ENCODE peak calls at places on chromosomes 11 and 22, in nine cellular contexts. I, F, J, E, X, H, P, U and R are unnamed samples.

GRCh38 chr11:80855975-80856524 is 1415.2 kb upstream of the TENM4 start:
- DNase-seq in I (no peak), X (no peak), F (no peak), P (no peak), H (no peak), J (no peak), E (no peak), U (no peak), R (no peak)

GRCh38 chr11:47426062-47426956 is at the start of gene PSMC3:
- DNase-seq in P (peak), J (peak), I (peak), H (peak), U (peak), X (peak), F (peak), E (peak), R (peak)

GRCh38 chr11:702731-703461 is 3.1 kb upstream of the EPS8L2 start:
- DNase-seq in P (no peak), E (no peak), F (no peak), X (peak), U (no peak), J (no peak), H (peak), I (no peak), R (peak)

GRCh38 chr11:73995247-73995646 is 12.6 kb upstream of the UCP2 start:
- DNase-seq in H (no peak), F (no peak), U (peak), P (no peak), E (no peak), X (no peak), J (no peak), I (no peak), R (no peak)

GRCh38 chr22:23531283-23531921 is 48.7 kb downstream of the IGLL1 start:
- DNase-seq in X (peak), P (no peak), I (no peak), U (no peak), F (peak), H (no peak), J (no peak), E (peak), R (peak)

GRCh38 chr11:100205926-100206325 is 481.2 kb upstream of the ARHGAP42 start:
- DNase-seq in X (no peak), J (no peak), I (no peak), U (no peak), H (no peak), E (no peak), F (no peak), P (no peak), R (no peak)

GRCh38 chr11:14638561-14638960 is 5.0 kb upstream of the PDE3B start:
- DNase-seq in X (no peak), H (no peak), E (no peak), U (no peak), F (no peak), P (no peak), I (no peak), J (no peak), R (no peak)

GRCh38 chr11:843818-844692 is 1.4 kb downstream of the TSPAN4 start:
- DNase-seq in F (peak), P (peak), J (peak), U (peak), H (peak), X (peak), I (peak), E (peak), R (peak)

GRCh38 chr22:11627798-11628650 is 3900.0 kb upstream of the OR11H1 start:
- DNase-seq in E (no peak), U (no peak), J (no peak), X (peak), H (no peak), I (no peak), P (no peak), F (no peak), R (peak)

GRCh38 chr11:45151362-45151982 is 5.0 kb downstream of the PRDM11 start:
- DNase-seq in E (no peak), P (no peak), U (no peak), X (no peak), F (no peak), I (no peak), J (no peak), H (peak), R (no peak)

GRCh38 chr11:35126879-35127576 is 11.9 kb upstream of the CD44 start:
- DNase-seq in X (no peak), U (no peak), E (no peak), J (no peak), P (no peak), H (no peak), F (no peak), I (no peak), R (no peak)

GRCh38 chr11:32706985-32707736 is 87.3 kb downstream of the CCDC73 start:
- DNase-seq in U (peak), E (no peak), H (no peak), P (no peak), X (no peak), I (no peak), F (no peak), J (no peak), R (no peak)

GRCh38 chr11:68651208-68651984 is 32.9 kb upstream of the GAL start:
- DNase-seq in P (no peak), E (peak), U (no peak), H (no peak), I (no peak), F (no peak), J (no peak), X (no peak), R (peak)

GRCh38 chr11:44505591-44506054 is 59.8 kb upstream of the CD82 start:
- DNase-seq in F (no peak), I (no peak), H (no peak), X (no peak), J (no peak), P (no peak), U (peak), E (no peak), R (no peak)

GRCh38 chr22:38758276-38758945 is 2.6 kb upstream of the SUN2 start:
- DNase-seq in E (no peak), U (no peak), H (no peak), I (no peak), X (no peak), J (no peak), P (no peak), F (no peak), R (peak)

GRCh38 chr11:93585758-93586157 is 42.6 kb upstream of the SMCO4 start:
- DNase-seq in X (no peak), P (no peak), E (no peak), F (no peak), U (peak), H (no peak), I (no peak), J (no peak), R (no peak)

GRCh38 chr22:45544588-45545170 is 42.0 kb downstream of the FBLN1 start:
- DNase-seq in P (no peak), F (no peak), E (no peak), I (no peak), X (no peak), J (no peak), U (no peak), H (no peak), R (no peak)

GRCh38 chr22:49961601-49962011 is 1.0 kb downstream of the PIM3 start:
- DNase-seq in F (peak), U (no peak), E (no peak), J (peak), X (no peak), I (no peak), P (no peak), H (peak), R (peak)

GRCh38 chr22:39727541-39727940 is 157.0 kb downstream of the CACNA1I start:
- DNase-seq in F (no peak), U (no peak), I (no peak), E (peak), H (no peak), P (no peak), J (no peak), X (peak), R (no peak)

GRCh38 chr11:37858398-37858797 is 1260.4 kb upstream of the RAG2 start:
- DNase-seq in X (no peak), J (no peak), F (no peak), H (no peak), E (no peak), P (no peak), I (no peak), U (no peak), R (no peak)

GRCh38 chr11:88399171-88399570 is 61.6 kb upstream of the CTSC start:
- DNase-seq in X (no peak), U (no peak), F (no peak), E (no peak), H (no peak), P (no peak), J (no peak), I (no peak), R (no peak)

GRCh38 chr22:37485714-37486223 is 415 bp downstream of the MFNG start:
- DNase-seq in J (no peak), P (no peak), I (no peak), H (no peak), X (no peak), U (no peak), F (no peak), E (no peak), R (no peak)

GRCh38 chr11:67436459-67437081 is 912 bp downstream of the PTPRCAP start:
- DNase-seq in F (peak), P (no peak), J (no peak), I (no peak), E (peak), X (no peak), U (no peak), H (no peak), R (peak)

GRCh38 chr22:28017859-28018258 is 98.8 kb upstream of the PITPNB start:
- DNase-seq in E (no peak), X (peak), U (no peak), H (no peak), J (no peak), P (no peak), F (no peak), I (no peak), R (no peak)

GRCh38 chr22:42432818-42433217 is 615 bp upstream of the NFAM1 start:
- DNase-seq in I (no peak), J (no peak), H (no peak), X (no peak), U (no peak), P (no peak), E (peak), F (no peak), R (no peak)

GRCh38 chr11:60840711-60841430 is 1.0 kb upstream of the CCDC86 start:
- DNase-seq in F (no peak), X (no peak), H (no peak), J (no peak), P (no peak), U (peak), I (no peak), E (no peak), R (no peak)

GRCh38 chr22:40023226-40023925 is 28.6 kb downstream of the FAM83F start:
- DNase-seq in H (no peak), U (no peak), E (no peak), J (no peak), F (no peak), I (no peak), X (no peak), P (no peak), R (peak)

GRCh38 chr11:34459507-34460162 is 20.9 kb downstream of the CAT start:
- DNase-seq in F (no peak), H (no peak), J (no peak), P (no peak), I (no peak), X (no peak), U (no peak), E (no peak), R (no peak)

GRCh38 chr11:26194871-26195270 is 137.1 kb upstream of the ANO3 start:
- DNase-seq in X (no peak), H (no peak), P (no peak), J (no peak), U (peak), F (no peak), I (no peak), E (no peak), R (no peak)

GRCh38 chr11:76132268-76132667 is 74.0 kb downstream of the WNT11 start:
- DNase-seq in I (no peak), U (no peak), J (no peak), X (no peak), P (no peak), E (no peak), F (no peak), H (no peak), R (no peak)

DNA sequence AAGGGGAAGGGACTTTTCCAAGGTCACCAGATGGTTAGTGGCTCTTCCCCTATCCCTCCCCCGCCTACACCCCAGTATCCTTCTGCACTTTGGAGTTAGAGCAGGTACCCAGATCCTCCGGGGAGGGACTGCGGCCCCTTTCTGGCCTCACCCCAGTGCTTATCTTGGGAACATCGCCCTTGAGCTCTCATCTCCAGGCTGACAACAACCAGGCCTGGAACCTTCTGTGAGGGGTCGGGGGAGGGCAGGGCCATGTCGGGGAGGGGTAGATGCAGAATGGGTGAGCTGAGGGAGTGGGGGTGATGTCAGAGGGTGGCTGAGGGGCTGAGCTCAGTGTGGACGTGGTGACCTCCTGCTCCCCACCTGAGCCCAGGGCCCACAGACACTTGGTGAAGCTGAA is 7.5 kb upstream of the NAALADL1 start:
- DNase-seq in F (no peak), J (no peak), I (no peak), P (peak), H (no peak), E (no peak), U (no peak), X (no peak), R (no peak)
- TF ChIP-seq CTCF in F (no peak), J (no peak), I (no peak), P (no peak), H (no peak), E (no peak), U (no peak), X (no peak), R (no peak)

DNA sequence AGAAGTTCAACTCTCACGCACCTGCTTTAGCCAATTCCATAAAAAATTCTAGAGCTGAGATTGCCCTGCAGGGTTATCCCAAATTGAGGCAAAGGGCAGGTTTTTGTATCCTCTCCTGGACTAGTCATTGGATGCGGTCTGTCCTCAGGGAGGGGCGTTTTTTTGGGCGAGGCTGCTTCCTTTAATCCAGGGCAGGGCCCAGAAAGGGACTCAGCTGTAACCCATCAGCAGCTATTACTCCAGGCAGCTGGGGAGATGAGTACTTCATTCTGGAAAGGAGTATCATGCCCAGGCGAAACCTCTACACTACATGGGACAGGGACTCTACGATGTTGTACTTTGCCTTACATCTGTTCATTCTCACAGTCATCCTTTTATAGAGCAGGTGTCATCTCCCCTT is 103.3 kb downstream of the SCN3B start:
- DNase-seq in J (no peak), X (no peak), U (no peak), F (no peak), H (no peak), P (no peak), E (no peak), I (no peak), R (no peak)
- TF ChIP-seq CTCF in J (no peak), X (no peak), U (no peak), F (no peak), H (no peak), P (no peak), E (no peak), I (no peak), R (no peak)

DNA sequence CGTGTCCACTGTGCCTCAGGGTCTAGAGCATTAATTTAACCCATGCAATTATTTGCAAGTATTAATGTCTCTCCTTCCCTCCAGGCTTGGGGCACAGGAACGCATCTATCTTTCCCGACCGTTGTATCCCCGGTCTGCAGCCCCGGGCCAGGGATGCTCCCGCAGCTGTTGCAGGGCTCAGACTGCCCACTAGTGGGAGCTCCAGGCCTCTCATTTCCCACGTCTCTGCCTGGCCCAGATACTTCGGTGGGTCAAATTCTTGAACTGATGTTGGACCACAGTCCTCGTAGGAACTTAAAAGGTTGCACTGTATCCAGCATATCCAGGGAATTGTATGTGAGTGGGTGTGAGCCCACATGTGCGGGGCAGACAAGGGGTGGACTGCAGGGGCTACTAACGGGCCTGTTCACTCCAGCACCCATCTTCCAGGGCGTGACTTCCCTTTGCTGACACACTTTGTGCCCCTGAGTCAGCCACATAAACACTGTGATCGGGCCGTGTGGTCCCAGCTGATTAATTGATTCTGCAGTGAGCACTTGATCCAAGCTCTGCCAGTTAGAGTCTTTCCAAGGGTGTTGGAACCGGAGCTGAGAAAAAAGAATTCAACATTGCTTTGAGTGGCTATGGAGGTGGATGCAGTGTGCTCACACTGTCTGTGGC is 451.3 kb downstream of the TBC1D22A start:
- DNase-seq in U (no peak), I (peak), J (no peak), P (no peak), X (no peak), F (peak), H (peak), E (peak), R (no peak)
- TF ChIP-seq CTCF in U (peak), I (no peak), J (peak), P (peak), X (peak), F (peak), H (peak), E (peak), R (peak)

GRCh38 chr11:119307219-119307618 is 9.7 kb downstream of the MCAM start:
- DNase-seq in P (no peak), J (no peak), I (no peak), U (no peak), H (no peak), X (no peak), F (no peak), E (peak), R (no peak)
- TF ChIP-seq CTCF in P (peak), J (no peak), I (no peak), U (peak), H (no peak), X (no peak), F (peak), E (peak), R (no peak)

GRCh38 chr11:57275582-57275981 is 38.5 kb upstream of the APLNR start:
- DNase-seq in H (no peak), U (no peak), I (no peak), F (no peak), J (no peak), P (no peak), X (no peak), E (no peak), R (no peak)
- TF ChIP-seq CTCF in H (no peak), U (no peak), I (no peak), F (no peak), J (no peak), P (no peak), X (no peak), E (no peak), R (no peak)

GRCh38 chr11:6603287-6604080 is at the start of the genes ILK and RRP8:
- DNase-seq in J (peak), F (peak), H (peak), I (peak), P (peak), X (peak), U (peak), E (peak), R (peak)

GRCh38 chr11:6606471-6607189 is 3.1 kb downstream of the ILK start:
- DNase-seq in E (peak), H (peak), U (peak), X (peak), P (peak), I (peak), F (peak), J (peak), R (peak)

GRCh38 chr11:6607190-6607635 is 3.6 kb downstream of the ILK start:
- DNase-seq in X (no peak), I (no peak), E (no peak), J (no peak), U (peak), H (peak), P (no peak), F (no peak), R (no peak)

GRCh38 chr11:6602096-6602940 is 1.1 kb downstream of the RRP8 start:
- DNase-seq in X (no peak), F (no peak), P (no peak), E (peak), U (no peak), H (peak), I (no peak), J (peak), R (no peak)

GRCh38 chr11:6604081-6604626 is 580 bp downstream of the ILK start:
- DNase-seq in H (peak), X (no peak), J (peak), F (peak), E (peak), U (peak), I (no peak), P (peak), R (peak)
- TF ChIP-seq CTCF in H (no peak), X (peak), J (no peak), F (peak), E (peak), U (peak), I (no peak), P (peak), R (peak)

GRCh38 chr11:122877732-122878131 is 4.8 kb upstream of the JHY start:
- DNase-seq in P (no peak), U (no peak), F (no peak), H (no peak), E (no peak), J (no peak), X (no peak), I (no peak), R (no peak)

GRCh38 chr11:122882189-122882808 is at the start of gene JHY:
- DNase-seq in E (no peak), I (no peak), U (no peak), X (no peak), F (no peak), J (no peak), H (no peak), P (no peak), R (no peak)

GRCh38 chr11:122882809-122883681 is 486 bp downstream of the JHY start:
- DNase-seq in I (peak), E (peak), U (peak), H (peak), X (peak), F (peak), P (peak), J (peak), R (peak)

GRCh38 chr11:122883682-122883981 is 1.1 kb downstream of the JHY start:
- DNase-seq in E (no peak), F (no peak), I (no peak), U (no peak), J (no peak), X (no peak), H (no peak), P (no peak), R (no peak)

GRCh38 chr11:122879785-122880184 is 2.8 kb upstream of the JHY start:
- DNase-seq in P (peak), H (no peak), E (peak), X (no peak), J (peak), U (no peak), F (peak), I (no peak), R (no peak)
- TF ChIP-seq CTCF in P (no peak), H (no peak), E (peak), X (no peak), J (no peak), U (no peak), F (peak), I (peak), R (no peak)